ENCODE peak calls at places on chromosomes 16 and 17, in six cellular contexts. M is IMR-90, W is esophagus squamous epithelium, T is cardiac muscle cell, R is heart right ventricle, E is astrocyte. X is an unnamed sample.

GRCh38 chr16:61879-62281 is 8.3 kb downstream of the SNRNP25 start:
- DNase-seq in R (no peak), W (no peak), T (no peak), M (no peak), E (no peak), X (no peak)

GRCh38 chr17:74773871-74774286 is 2.3 kb downstream of the NAT9 start:
- DNase-seq in E (peak; percentile 53), T (peak; percentile 78), W (no peak), M (peak; percentile 55), R (no peak), X (no peak)

GRCh38 chr17:69810326-69811035 is 264.5 kb upstream of the KCNJ16 start:
- DNase-seq in T (no peak), W (no peak), E (no peak), R (no peak), M (no peak), X (peak; percentile 47)

GRCh38 chr16:31141489-31142108 is 6.1 kb upstream of the PRSS8 start:
- DNase-seq in M (peak; percentile 84), R (no peak), E (peak; percentile 68), T (no peak), W (no peak), X (no peak)

GRCh38 chr17:63827801-63828221 is 348 bp upstream of the FTSJ3 start:
- DNase-seq in R (no peak), M (no peak), T (no peak), W (no peak), E (no peak), X (no peak)

GRCh38 chr17:75691371-75692290 is 24.5 kb downstream of the SAP30BP start:
- DNase-seq in M (peak; percentile 28), T (peak; percentile 16), E (peak; percentile 91), R (no peak), W (no peak), X (no peak)

GRCh38 chr17:41705271-41705991 is 6.7 kb upstream of the GAST start:
- DNase-seq in W (no peak), M (peak; percentile 73), R (no peak), T (peak; percentile 49), E (peak; percentile 64), X (no peak)

GRCh38 chr16:64615647-64616280 is 506.1 kb downstream of the CDH11 start:
- DNase-seq in W (no peak), R (peak; percentile 17), M (peak; percentile 1), T (peak; percentile 17), E (peak; percentile 21), X (no peak)

GRCh38 chr17:82294086-82294773 is 20.7 kb upstream of the CSNK1D start:
- DNase-seq in M (peak; percentile 36), R (no peak), T (no peak), W (no peak), E (no peak), X (no peak)

GRCh38 chr16:70395345-70395901 is 43.5 kb downstream of the ST3GAL2 start:
- DNase-seq in M (peak; percentile 22), R (peak; percentile 59), T (peak; percentile 56), E (no peak), W (no peak), X (no peak)

GRCh38 chr16:2005646-2006045 is 4.0 kb downstream of the ZNF598 start:
- DNase-seq in T (no peak), R (no peak), W (no peak), E (no peak), M (no peak), X (no peak)

GRCh38 chr17:75350029-75350428 is 55.4 kb downstream of the GRB2 start:
- DNase-seq in M (no peak), T (no peak), W (no peak), R (no peak), E (no peak), X (no peak)

GRCh38 chr16:24580665-24581064 is 41.3 kb downstream of the RBBP6 start:
- DNase-seq in T (peak; percentile 55), R (no peak), M (peak; percentile 62), W (no peak), E (peak; percentile 16), X (no peak)

GRCh38 chr17:63836811-63837210 is 5.7 kb downstream of the SMARCD2 start:
- DNase-seq in R (no peak), W (no peak), T (no peak), M (no peak), E (no peak), X (no peak)

GRCh38 chr16:68737046-68737729 is at the start of gene CDH1:
- DNase-seq in E (no peak), R (no peak), W (no peak), T (no peak), M (no peak), X (no peak)

GRCh38 chr17:39573447-39574298 is 34.0 kb downstream of the NEUROD2 start:
- DNase-seq in W (no peak), E (peak; percentile 54), T (peak; percentile 81), M (peak; percentile 58), R (peak; percentile 71), X (peak; percentile 19)

GRCh38 chr16:76932541-76933211 is 258.3 kb upstream of the MON1B start:
- DNase-seq in T (peak; percentile 22), E (peak; percentile 41), M (peak; percentile 17), W (no peak), R (no peak), X (peak; percentile 14)

GRCh38 chr16:401468-402348 is at the start of gene DECR2:
- DNase-seq in R (peak; percentile 96), W (peak; percentile 86), T (peak; percentile 95), M (peak; percentile 85), E (peak; percentile 65), X (no peak)

GRCh38 chr17:11334493-11334892 is 93.5 kb downstream of the SHISA6 start:
- DNase-seq in W (no peak), M (no peak), E (no peak), T (no peak), R (no peak), X (no peak)

GRCh38 chr17:57372156-57372555 is 115.8 kb downstream of the MSI2 start:
- DNase-seq in R (no peak), T (peak; percentile 60), M (peak; percentile 66), E (peak; percentile 70), W (no peak), X (no peak)

GRCh38 chr17:53680745-53681144 is 142.0 kb upstream of the KIF2B start:
- DNase-seq in M (no peak), E (no peak), R (no peak), T (no peak), W (no peak), X (no peak)

GRCh38 chr17:81349397-81350319 is 45.6 kb upstream of the BAHCC1 start:
- DNase-seq in M (no peak), W (no peak), T (peak; percentile 23), E (no peak), R (no peak), X (no peak)

GRCh38 chr17:11369570-11369969 is 128.6 kb downstream of the SHISA6 start:
- DNase-seq in T (no peak), M (no peak), E (no peak), W (no peak), R (no peak), X (no peak)

GRCh38 chr16:55264949-55265348 is 59.1 kb upstream of the IRX6 start:
- DNase-seq in M (no peak), T (no peak), R (no peak), W (no peak), E (no peak), X (no peak)

GRCh38 chr17:44083250-44083849 is 12.8 kb downstream of the G6PC3 start:
- DNase-seq in W (no peak), T (no peak), R (no peak), M (no peak), E (no peak), X (no peak)

DNA sequence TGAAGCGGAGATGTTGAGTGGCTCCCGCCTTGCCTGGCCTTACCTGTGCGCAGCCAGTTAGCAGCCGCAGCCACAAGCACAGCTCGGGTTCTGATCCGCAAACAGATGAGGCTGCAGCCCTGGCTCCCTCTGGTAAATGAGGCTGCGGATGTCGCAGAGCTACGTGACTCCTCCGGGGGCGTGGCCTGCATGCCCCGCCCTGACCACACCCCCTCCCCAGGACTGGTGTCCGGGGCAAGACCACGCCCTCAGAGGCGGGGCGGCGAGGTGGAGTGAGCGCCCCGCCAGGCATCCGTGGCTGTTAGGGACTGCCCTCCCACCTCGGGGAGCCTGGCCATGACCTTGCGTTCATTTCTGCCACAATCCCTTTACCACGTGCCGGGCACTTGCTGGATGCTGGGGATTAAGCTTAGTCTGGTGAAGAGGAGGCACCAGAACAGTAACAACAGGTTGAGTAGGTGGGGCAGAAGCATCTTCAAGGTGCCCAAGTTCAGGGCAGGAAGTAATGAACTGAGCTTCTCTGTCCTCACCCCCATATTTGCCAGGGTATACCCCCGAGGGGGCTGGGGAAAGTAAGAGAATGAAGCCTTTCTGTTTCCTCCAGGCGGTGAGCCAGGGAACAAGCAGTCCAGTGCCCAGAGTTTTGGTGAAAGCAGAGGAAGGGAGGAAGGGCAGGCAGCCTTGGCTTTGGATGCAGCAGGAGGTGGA is at the start of gene ALDOC:
- DNase-seq in W (peak; percentile 81), E (peak; percentile 73), T (peak; percentile 95), M (peak; percentile 91), R (peak; percentile 95), X (peak; percentile 78)
- H3K4me3 ChIP-seq in W (peak within 1 kb of the TSS; percentile 40), E (no peak within 1 kb of the TSS), T (peak within 1 kb of the TSS; percentile 18), M (peak within 1 kb of the TSS; percentile 35), R (peak within 1 kb of the TSS; percentile 14), X (peak within 1 kb of the TSS; percentile 25)

DNA sequence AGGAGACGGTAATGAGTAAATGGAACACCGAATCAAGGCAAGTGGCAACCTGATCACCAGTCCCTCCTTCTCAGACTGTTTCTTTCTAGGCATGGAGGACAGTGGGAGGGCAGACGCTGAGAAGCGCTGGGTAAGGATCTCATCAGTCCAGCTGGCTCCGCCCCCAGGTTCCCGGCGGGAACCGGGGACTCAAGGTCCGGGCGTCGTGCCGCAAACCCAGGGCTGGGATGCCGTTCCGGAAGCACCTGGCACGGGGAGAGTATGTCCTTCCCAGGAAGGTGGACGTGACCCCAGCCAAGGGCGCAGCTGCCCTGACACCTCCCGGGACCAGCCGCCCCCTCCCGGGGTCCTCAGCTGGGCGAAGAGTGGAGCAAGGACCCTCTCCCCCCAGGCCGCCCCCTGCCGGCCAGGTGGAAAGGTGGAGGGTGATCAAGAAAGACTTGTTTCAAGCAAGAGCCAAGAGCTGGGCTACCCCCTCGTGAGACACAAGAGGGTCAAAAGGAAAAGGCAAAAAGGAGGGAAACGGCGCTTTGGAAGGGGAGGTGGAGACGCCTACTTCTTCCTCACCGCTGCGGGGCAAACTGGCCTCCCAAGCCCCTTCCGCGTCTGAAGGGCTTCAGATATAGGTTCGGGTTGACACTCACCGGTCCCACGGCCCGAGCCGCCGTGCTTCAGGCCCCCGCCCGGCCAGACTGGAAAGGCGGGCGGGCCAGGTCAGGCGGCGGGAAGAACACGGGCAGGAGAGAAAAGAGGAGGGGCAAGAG is at the start of gene MYO19:
- DNase-seq in W (no peak), M (peak; percentile 44), E (peak; percentile 43), T (peak; percentile 66), R (peak; percentile 52), X (no peak)
- TF ChIP-seq CTCF in W (peak; percentile 60), M (peak; percentile 31), E (peak; percentile 23), T (peak; percentile 64), R (peak; percentile 60), X (peak; percentile 80)

DNA sequence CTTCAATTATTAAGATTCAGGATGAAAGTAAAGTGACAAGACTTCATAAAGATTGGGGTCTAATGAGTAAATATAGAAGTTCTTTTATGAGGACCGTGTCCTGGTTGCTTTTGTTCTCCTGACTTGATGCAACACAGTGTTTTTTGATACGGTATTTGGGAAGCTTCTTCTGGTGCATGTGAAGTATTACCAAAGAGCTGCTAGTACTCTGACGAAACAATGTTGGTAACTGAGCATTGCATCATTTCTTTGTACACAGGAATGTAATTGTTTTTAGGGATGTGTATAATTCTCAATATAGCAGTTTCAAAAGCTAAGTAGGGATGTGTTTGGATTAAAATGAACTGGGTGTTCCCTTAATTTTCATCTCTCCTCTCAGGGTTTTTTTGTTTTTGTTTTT is 15.9 kb downstream of the KPNB1 start:
- DNase-seq in M (peak; percentile 33), W (no peak), E (no peak), T (peak; percentile 84), R (no peak), X (no peak)
- H3K36me3 ChIP-seq in M (peaks cover 61% of the 10 kb centered on the region), W (peaks cover 27% of the 10 kb centered on the region), E (peaks cover 85% of the 10 kb centered on the region), T (peaks cover 83% of the 10 kb centered on the region), R (peaks cover 73% of the 10 kb centered on the region), X (peaks cover 2% of the 10 kb centered on the region)

GRCh38 chr16:82629441-82630027 is 2.8 kb downstream of the CDH13 start:
- DNase-seq in E (peak; percentile 91), T (peak; percentile 61), M (peak; percentile 34), R (no peak), W (no peak), X (peak; percentile 44)
- H3K4me3 ChIP-seq in E (peak overlapping the region; percentile 72), T (no peak overlapping the region), M (no peak overlapping the region), R (no peak overlapping the region), W (no peak overlapping the region), X (no peak overlapping the region)

X was measured in kidney epithelial cell.